ENCODE peak calls at places on chromosomes 12 and 14, in six cellular contexts. One of them, this sample, is unnamed.
A peak's percentile ranks its signal among the peaks of the same experiment; 100 is the strongest.

GRCh38 chr14:102418169-102418852 is 55.6 kb downstream of the TECPR2 start:
- DNase-seq in lower lobe of right lung: no peak
- DNase-seq in psoas muscle: no peak
- DNase-seq in CD8-positive, alpha-beta T cell: no peak
- DNase-seq in cardiac muscle cell: no peak
- DNase-seq in breast epithelium: no peak
- DNase-seq in this sample: no peak

GRCh38 chr12:9944404-9944803 is 12.2 kb upstream of the CLEC2A start:
- DNase-seq in lower lobe of right lung: no peak
- DNase-seq in psoas muscle: no peak
- DNase-seq in CD8-positive, alpha-beta T cell: no peak
- DNase-seq in cardiac muscle cell: no peak
- DNase-seq in breast epithelium: no peak
- DNase-seq in this sample: no peak

GRCh38 chr12:117908411-117908810 is 60.4 kb downstream of the KSR2 start:
- DNase-seq in lower lobe of right lung: no peak
- DNase-seq in psoas muscle: no peak
- DNase-seq in CD8-positive, alpha-beta T cell: no peak
- DNase-seq in cardiac muscle cell: no peak
- DNase-seq in breast epithelium: no peak
- DNase-seq in this sample: no peak

GRCh38 chr12:60967128-60967527 is 1293.1 kb upstream of the USP15 start:
- DNase-seq in lower lobe of right lung: no peak
- DNase-seq in psoas muscle: no peak
- DNase-seq in CD8-positive, alpha-beta T cell: no peak
- DNase-seq in cardiac muscle cell: no peak
- DNase-seq in breast epithelium: no peak
- DNase-seq in this sample: no peak

GRCh38 chr14:77000340-77001235 is 27.9 kb downstream of the IRF2BPL start:
- DNase-seq in lower lobe of right lung: no peak
- DNase-seq in psoas muscle: peak; percentile 80
- DNase-seq in CD8-positive, alpha-beta T cell: no peak
- DNase-seq in cardiac muscle cell: peak; percentile 64
- DNase-seq in breast epithelium: no peak
- DNase-seq in this sample: no peak

GRCh38 chr12:45973526-45973925 is 16.8 kb downstream of the SCAF11 start:
- DNase-seq in lower lobe of right lung: no peak
- DNase-seq in psoas muscle: no peak
- DNase-seq in CD8-positive, alpha-beta T cell: no peak
- DNase-seq in cardiac muscle cell: no peak
- DNase-seq in breast epithelium: no peak
- DNase-seq in this sample: no peak

GRCh38 chr12:49909826-49910225 is 6.1 kb upstream of the FAIM2 start:
- DNase-seq in lower lobe of right lung: peak; percentile 81
- DNase-seq in psoas muscle: peak; percentile 42
- DNase-seq in CD8-positive, alpha-beta T cell: no peak
- DNase-seq in cardiac muscle cell: peak; percentile 68
- DNase-seq in breast epithelium: no peak
- DNase-seq in this sample: no peak

GRCh38 chr12:89257355-89257754 is 94.9 kb downstream of the DUSP6 start:
- DNase-seq in lower lobe of right lung: no peak
- DNase-seq in psoas muscle: no peak
- DNase-seq in CD8-positive, alpha-beta T cell: no peak
- DNase-seq in cardiac muscle cell: no peak
- DNase-seq in breast epithelium: no peak
- DNase-seq in this sample: no peak

GRCh38 chr12:68158427-68158826 is 1.1 kb downstream of the IFNG start:
- DNase-seq in lower lobe of right lung: no peak
- DNase-seq in psoas muscle: no peak
- DNase-seq in CD8-positive, alpha-beta T cell: peak; percentile 21
- DNase-seq in cardiac muscle cell: peak; percentile 8
- DNase-seq in breast epithelium: no peak
- DNase-seq in this sample: no peak

GRCh38 chr12:60684988-60685655 is 1089.3 kb downstream of the SLC16A7 start:
- DNase-seq in lower lobe of right lung: no peak
- DNase-seq in psoas muscle: no peak
- DNase-seq in CD8-positive, alpha-beta T cell: no peak
- DNase-seq in cardiac muscle cell: no peak
- DNase-seq in breast epithelium: no peak
- DNase-seq in this sample: no peak

GRCh38 chr12:93982847-93983315 is 165.5 kb upstream of the PLXNC1 start:
- DNase-seq in lower lobe of right lung: no peak
- DNase-seq in psoas muscle: no peak
- DNase-seq in CD8-positive, alpha-beta T cell: no peak
- DNase-seq in cardiac muscle cell: peak; percentile 53
- DNase-seq in breast epithelium: no peak
- DNase-seq in this sample: no peak

GRCh38 chr12:13228579-13228978 is 32.1 kb downstream of the EMP1 start:
- DNase-seq in lower lobe of right lung: no peak
- DNase-seq in psoas muscle: no peak
- DNase-seq in CD8-positive, alpha-beta T cell: no peak
- DNase-seq in cardiac muscle cell: no peak
- DNase-seq in breast epithelium: no peak
- DNase-seq in this sample: no peak
- H3K27me3 ChIP-seq in lower lobe of right lung: no peaks in the 10 kb centered on the region
- H3K27me3 ChIP-seq in psoas muscle: no peaks in the 10 kb centered on the region
- H3K27me3 ChIP-seq in CD8-positive, alpha-beta T cell: no peaks in the 10 kb centered on the region
- H3K27me3 ChIP-seq in cardiac muscle cell: no peaks in the 10 kb centered on the region
- H3K27me3 ChIP-seq in breast epithelium: no peaks in the 10 kb centered on the region
- H3K27me3 ChIP-seq in this sample: peaks cover 7% of the 10 kb centered on the region

GRCh38 chr14:42554091-42554490 is 947.4 kb downstream of the LRFN5 start:
- DNase-seq in lower lobe of right lung: no peak
- DNase-seq in psoas muscle: no peak
- DNase-seq in CD8-positive, alpha-beta T cell: no peak
- DNase-seq in cardiac muscle cell: no peak
- DNase-seq in breast epithelium: no peak
- DNase-seq in this sample: no peak
- H3K9me3 ChIP-seq in lower lobe of right lung: no peaks in the 10 kb centered on the region
- H3K9me3 ChIP-seq in psoas muscle: no peaks in the 10 kb centered on the region
- H3K9me3 ChIP-seq in CD8-positive, alpha-beta T cell: no peaks in the 10 kb centered on the region
- H3K9me3 ChIP-seq in cardiac muscle cell: no peaks in the 10 kb centered on the region
- H3K9me3 ChIP-seq in breast epithelium: no peaks in the 10 kb centered on the region
- H3K9me3 ChIP-seq in this sample: no peaks in the 10 kb centered on the region

DNA sequence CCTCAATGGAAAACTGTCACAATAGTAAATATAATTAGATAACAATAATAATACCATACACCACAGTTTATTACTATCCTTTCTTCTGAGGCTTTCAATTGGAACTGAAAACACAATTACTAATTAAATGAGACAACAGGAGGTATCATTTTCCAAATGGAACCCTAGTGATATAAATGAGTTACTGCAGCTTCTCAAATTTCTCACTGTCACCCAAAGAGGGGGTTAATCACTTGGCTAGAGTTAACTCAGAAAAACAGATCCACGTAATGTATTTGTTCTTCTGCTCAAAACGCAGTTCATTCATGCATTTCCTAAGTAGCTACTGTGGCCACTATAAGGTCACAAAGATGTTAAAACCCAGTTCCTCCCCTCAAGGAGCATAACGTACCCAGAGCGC is 120.9 kb upstream of the FOXN3 start:
- DNase-seq in lower lobe of right lung: no peak
- DNase-seq in psoas muscle: no peak
- DNase-seq in CD8-positive, alpha-beta T cell: no peak
- DNase-seq in cardiac muscle cell: no peak
- DNase-seq in breast epithelium: no peak
- DNase-seq in this sample: no peak
- TF ChIP-seq CTCF in lower lobe of right lung: no peak
- TF ChIP-seq CTCF in psoas muscle: no peak
- TF ChIP-seq CTCF in CD8-positive, alpha-beta T cell: no peak
- TF ChIP-seq CTCF in cardiac muscle cell: no peak
- TF ChIP-seq CTCF in breast epithelium: no peak
- TF ChIP-seq CTCF in this sample: no peak

GRCh38 chr14:99515301-99516155 is 34.3 kb downstream of the CCNK start:
- DNase-seq in lower lobe of right lung: no peak
- DNase-seq in psoas muscle: peak; percentile 48
- DNase-seq in CD8-positive, alpha-beta T cell: no peak
- DNase-seq in cardiac muscle cell: no peak
- DNase-seq in breast epithelium: peak; percentile 43
- DNase-seq in this sample: no peak
- H3K27me3 ChIP-seq in lower lobe of right lung: no peaks in the 10 kb centered on the region
- H3K27me3 ChIP-seq in psoas muscle: no peaks in the 10 kb centered on the region
- H3K27me3 ChIP-seq in CD8-positive, alpha-beta T cell: no peaks in the 10 kb centered on the region
- H3K27me3 ChIP-seq in cardiac muscle cell: no peaks in the 10 kb centered on the region
- H3K27me3 ChIP-seq in breast epithelium: no peaks in the 10 kb centered on the region
- H3K27me3 ChIP-seq in this sample: no peaks in the 10 kb centered on the region

GRCh38 chr14:95069547-95069946 is 87.8 kb downstream of the DICER1 start:
- DNase-seq in lower lobe of right lung: no peak
- DNase-seq in psoas muscle: no peak
- DNase-seq in CD8-positive, alpha-beta T cell: no peak
- DNase-seq in cardiac muscle cell: no peak
- DNase-seq in breast epithelium: no peak
- DNase-seq in this sample: no peak
- H3K9me3 ChIP-seq in lower lobe of right lung: no peaks in the 10 kb centered on the region
- H3K9me3 ChIP-seq in psoas muscle: peaks cover 5% of the 10 kb centered on the region
- H3K9me3 ChIP-seq in CD8-positive, alpha-beta T cell: no peaks in the 10 kb centered on the region
- H3K9me3 ChIP-seq in cardiac muscle cell: no peaks in the 10 kb centered on the region
- H3K9me3 ChIP-seq in breast epithelium: no peaks in the 10 kb centered on the region
- H3K9me3 ChIP-seq in this sample: no peaks in the 10 kb centered on the region

DNA sequence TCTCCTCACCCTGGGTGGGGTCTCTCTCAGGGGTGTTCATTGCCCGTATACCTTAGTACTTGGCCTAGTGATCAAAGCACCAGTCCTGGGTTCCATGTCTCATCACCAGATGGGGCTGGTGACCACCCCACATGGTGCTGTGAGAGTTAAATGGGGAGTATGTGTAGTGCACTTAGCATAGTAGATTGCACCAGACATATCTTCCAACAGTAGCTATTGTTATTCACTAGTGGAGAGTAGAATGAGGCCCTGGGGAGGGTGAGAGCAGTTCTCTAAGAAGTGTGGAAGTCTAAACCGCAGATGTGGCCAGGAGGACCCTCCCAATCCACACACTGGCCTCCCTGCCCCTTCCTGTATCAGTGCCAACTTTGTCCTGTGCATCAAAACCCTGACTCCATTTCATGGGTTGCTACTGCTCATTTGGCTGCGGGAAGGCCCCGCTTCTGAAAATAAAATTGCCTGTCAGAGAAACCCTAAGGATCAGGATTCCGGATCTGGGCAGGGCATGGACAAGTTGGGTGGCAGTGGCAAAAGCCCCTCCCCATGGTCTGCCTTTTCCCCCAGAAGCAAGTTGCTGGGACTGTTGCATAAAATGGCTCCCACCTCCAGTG is 4.4 kb downstream of the CD9 start:
- DNase-seq in lower lobe of right lung: no peak
- DNase-seq in psoas muscle: no peak
- DNase-seq in CD8-positive, alpha-beta T cell: no peak
- DNase-seq in cardiac muscle cell: no peak
- DNase-seq in breast epithelium: no peak
- DNase-seq in this sample: no peak
- TF ChIP-seq CTCF in lower lobe of right lung: peak; percentile 7
- TF ChIP-seq CTCF in psoas muscle: no peak
- TF ChIP-seq CTCF in CD8-positive, alpha-beta T cell: no peak
- TF ChIP-seq CTCF in cardiac muscle cell: no peak
- TF ChIP-seq CTCF in breast epithelium: no peak
- TF ChIP-seq CTCF in this sample: no peak

GRCh38 chr12:132476421-132476820 is 13.5 kb upstream of the FBRSL1 start:
- DNase-seq in lower lobe of right lung: no peak
- DNase-seq in psoas muscle: peak; percentile 48
- DNase-seq in CD8-positive, alpha-beta T cell: no peak
- DNase-seq in cardiac muscle cell: no peak
- DNase-seq in breast epithelium: no peak
- DNase-seq in this sample: no peak
- H3K27me3 ChIP-seq in lower lobe of right lung: peaks cover 15% of the 10 kb centered on the region
- H3K27me3 ChIP-seq in psoas muscle: no peaks in the 10 kb centered on the region
- H3K27me3 ChIP-seq in CD8-positive, alpha-beta T cell: no peaks in the 10 kb centered on the region
- H3K27me3 ChIP-seq in cardiac muscle cell: peaks cover 7% of the 10 kb centered on the region
- H3K27me3 ChIP-seq in breast epithelium: no peaks in the 10 kb centered on the region
- H3K27me3 ChIP-seq in this sample: no peaks in the 10 kb centered on the region

DNA sequence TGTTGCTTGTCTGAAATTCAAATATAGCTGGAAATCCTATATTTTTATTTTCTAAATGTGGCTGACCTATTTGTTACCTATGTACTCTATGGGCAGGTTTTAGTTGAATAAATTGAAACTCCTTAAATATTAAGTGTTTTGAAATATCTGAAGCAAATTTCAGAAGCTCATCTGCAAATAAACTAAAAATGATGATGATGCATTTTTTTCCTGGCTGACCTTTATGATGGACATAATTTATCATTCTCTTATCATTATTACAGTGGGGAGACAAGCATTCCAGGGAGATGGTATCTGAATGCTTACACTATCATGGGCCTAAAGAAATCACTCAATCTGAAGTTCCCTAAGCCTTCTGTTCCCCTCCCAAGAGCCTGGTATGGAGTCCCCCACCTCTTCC is 1225.2 kb downstream of the AACS start:
- DNase-seq in lower lobe of right lung: no peak
- DNase-seq in psoas muscle: no peak
- DNase-seq in CD8-positive, alpha-beta T cell: no peak
- DNase-seq in cardiac muscle cell: no peak
- DNase-seq in breast epithelium: no peak
- DNase-seq in this sample: no peak
- H3K9me3 ChIP-seq in lower lobe of right lung: peaks cover 6% of the 10 kb centered on the region
- H3K9me3 ChIP-seq in psoas muscle: no peaks in the 10 kb centered on the region
- H3K9me3 ChIP-seq in CD8-positive, alpha-beta T cell: no peaks in the 10 kb centered on the region
- H3K9me3 ChIP-seq in cardiac muscle cell: no peaks in the 10 kb centered on the region
- H3K9me3 ChIP-seq in breast epithelium: peaks cover 20% of the 10 kb centered on the region
- H3K9me3 ChIP-seq in this sample: no peaks in the 10 kb centered on the region

DNA sequence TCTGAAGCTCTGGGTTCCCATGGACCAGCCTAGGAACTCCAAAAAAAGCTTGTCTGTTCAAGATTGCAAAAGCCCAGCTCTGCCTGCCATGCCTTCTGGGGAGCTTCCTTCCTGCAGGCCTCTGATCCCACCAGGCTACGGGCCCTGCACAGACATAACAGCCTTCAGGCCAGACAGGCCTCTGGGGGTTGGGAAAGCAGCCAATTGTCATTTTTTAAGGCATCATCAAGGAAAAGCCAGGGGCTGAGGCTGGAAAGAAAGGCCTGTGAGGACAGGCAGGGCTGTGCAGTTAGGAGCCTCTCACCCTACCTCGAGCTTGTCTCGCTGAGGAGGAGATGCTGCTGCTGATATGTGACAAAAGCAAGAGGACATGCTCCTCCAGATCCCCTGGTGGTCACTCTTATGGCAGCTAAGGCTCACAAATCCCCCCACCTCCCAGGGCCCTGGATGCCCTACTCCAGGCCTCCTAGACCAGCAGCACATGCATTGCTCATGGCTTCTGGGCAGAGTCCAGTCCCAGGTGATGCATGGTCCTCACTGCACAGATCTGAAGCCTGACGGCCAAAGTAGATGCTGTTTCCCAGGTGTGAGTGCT is 2.9 kb downstream of the TMEM229B start:
- DNase-seq in lower lobe of right lung: no peak
- DNase-seq in psoas muscle: no peak
- DNase-seq in CD8-positive, alpha-beta T cell: no peak
- DNase-seq in cardiac muscle cell: peak; percentile 67
- DNase-seq in breast epithelium: no peak
- DNase-seq in this sample: no peak
- TF ChIP-seq CTCF in lower lobe of right lung: no peak
- TF ChIP-seq CTCF in psoas muscle: no peak
- TF ChIP-seq CTCF in CD8-positive, alpha-beta T cell: no peak
- TF ChIP-seq CTCF in cardiac muscle cell: no peak
- TF ChIP-seq CTCF in breast epithelium: no peak
- TF ChIP-seq CTCF in this sample: no peak

This sample was measured in CD4-positive, alpha-beta T cell.